ENCODE peak calls at places on chromosomes 6 and 20, in four cellular contexts. P is glutamatergic neuron, I is omental fat pad, O is psoas muscle. V is an unnamed sample.
A peak's percentile ranks its signal among the peaks of the same experiment; 100 is the strongest.

GRCh38 chr20:17061721-17062120 is 165.1 kb upstream of the PCSK2 start:
- DNase-seq in P (no peak), I (no peak), O (no peak), V (no peak)

GRCh38 chr20:44918761-44919160 is 8.9 kb downstream of the PABPC1L start:
- DNase-seq in P (no peak), I (no peak), O (no peak), V (no peak)

GRCh38 chr6:41836022-41836659 is 48.6 kb downstream of the TOMM6 start:
- DNase-seq in P (no peak), I (no peak), O (no peak), V (no peak)

GRCh38 chr6:111207141-111207858 is 120.0 kb downstream of the SLC16A10 start:
- DNase-seq in P (no peak), I (no peak), O (no peak), V (no peak)

GRCh38 chr20:44019638-44020335 is 105.1 kb downstream of the TOX2 start:
- DNase-seq in P (no peak), I (no peak), O (peak; percentile 64), V (no peak)

GRCh38 chr6:45419574-45420082 is 41.9 kb upstream of the SUPT3H start:
- DNase-seq in P (peak; percentile 53), I (no peak), O (peak; percentile 67), V (peak; percentile 39)

GRCh38 chr6:160069050-160069454 is 52.6 kb upstream of the SLC22A1 start:
- DNase-seq in P (no peak), I (no peak), O (no peak), V (peak; percentile 56)

GRCh38 chr6:148509152-148509571 is 166.5 kb downstream of the SASH1 start:
- DNase-seq in P (no peak), I (no peak), O (no peak), V (no peak)

GRCh38 chr6:156013155-156013554 is 557.5 kb upstream of the NOX3 start:
- DNase-seq in P (no peak), I (no peak), O (no peak), V (no peak)

GRCh38 chr6:85494551-85495337 is 44.9 kb downstream of the NT5E start:
- DNase-seq in P (no peak), I (no peak), O (no peak), V (no peak)

GRCh38 chr6:169620171-169621125 is 81.4 kb downstream of the WDR27 start:
- DNase-seq in P (no peak), I (no peak), O (no peak), V (no peak)

GRCh38 chr6:77178821-77179220 is 284.5 kb downstream of the HTR1B start:
- DNase-seq in P (no peak), I (no peak), O (no peak), V (no peak)

GRCh38 chr6:98487612-98488011 is 346.8 kb upstream of the POU3F2 start:
- DNase-seq in P (peak; percentile 64), I (no peak), O (no peak), V (no peak)

GRCh38 chr20:53224851-53225250 is 252.7 kb downstream of the TSHZ2 start:
- DNase-seq in P (no peak), I (no peak), O (no peak), V (no peak)

GRCh38 chr20:61959301-61959700 is 106.4 kb downstream of the TAF4 start:
- DNase-seq in P (no peak), I (no peak), O (no peak), V (no peak)

GRCh38 chr6:47357827-47358226 is 48.1 kb upstream of the TNFRSF21 start:
- DNase-seq in P (no peak), I (no peak), O (no peak), V (no peak)

GRCh38 chr6:28895131-28895812 is 28.5 kb downstream of the TRIM27 start:
- DNase-seq in P (peak; percentile 87), I (peak; percentile 84), O (peak; percentile 93), V (peak; percentile 91)

GRCh38 chr6:28896505-28897392 is 27.0 kb downstream of the TRIM27 start:
- DNase-seq in P (peak; percentile 64), I (no peak), O (peak; percentile 74), V (peak; percentile 63)

GRCh38 chr6:28903686-28904085 is 20.1 kb downstream of the TRIM27 start:
- DNase-seq in P (no peak), I (no peak), O (no peak), V (no peak)

GRCh38 chr6:28900577-28901266 is 23.1 kb downstream of the TRIM27 start:
- DNase-seq in P (no peak), I (no peak), O (no peak), V (no peak)

DNA sequence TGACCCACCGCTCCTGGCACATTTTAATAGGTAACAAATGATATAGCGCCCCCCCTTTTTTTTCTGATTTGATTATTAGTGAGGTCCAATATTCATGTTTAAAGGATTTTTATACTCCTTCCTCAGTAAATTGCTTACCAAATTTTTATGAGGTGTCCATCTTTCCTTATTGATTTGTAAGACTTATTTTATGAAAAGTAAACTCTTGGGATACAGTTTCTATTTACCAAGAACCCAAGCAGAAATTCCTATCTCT is 25.1 kb downstream of the TRIM27 start:
- DNase-seq in P (no peak), I (no peak), O (no peak), V (no peak)
- TF ChIP-seq CTCF in P (no peak), I (no peak), O (no peak), V (no peak)

GRCh38 chr6:24307881-24308280 is 50.0 kb downstream of the DCDC2 start:
- DNase-seq in P (no peak), I (no peak), O (no peak), V (no peak)
- TF ChIP-seq CTCF in P (no peak), I (no peak), O (no peak), V (no peak)

DNA sequence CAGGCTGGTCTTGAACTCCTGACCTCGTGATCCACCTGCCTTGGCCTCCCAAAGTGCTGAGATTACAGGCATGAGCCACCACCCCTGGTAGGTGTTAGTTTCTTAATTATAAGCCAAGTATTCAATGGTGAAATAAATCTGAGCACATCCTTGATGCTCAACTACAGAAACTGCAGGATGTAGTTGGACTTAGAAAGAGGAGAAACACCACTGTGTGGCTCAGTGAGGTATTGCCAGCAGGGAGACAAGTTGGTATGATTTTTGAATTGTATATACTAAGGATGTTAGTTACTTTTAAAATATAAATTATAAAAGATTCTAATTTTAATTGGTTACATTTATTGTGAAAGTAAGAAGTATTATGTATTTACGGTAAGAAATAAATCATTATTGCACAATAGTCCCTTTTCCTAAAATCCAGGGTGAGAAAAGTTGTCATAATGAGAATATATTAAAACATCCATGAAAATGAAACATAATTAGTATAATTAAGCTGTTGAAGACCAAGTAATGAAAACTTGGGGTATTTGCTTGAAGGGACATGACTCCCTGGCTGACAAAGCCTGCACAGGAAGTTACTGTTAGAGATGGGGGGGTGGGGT is 17.6 kb downstream of the SLC18B1 start:
- DNase-seq in P (no peak), I (no peak), O (no peak), V (no peak)
- TF ChIP-seq CTCF in P (no peak), I (no peak), O (no peak), V (no peak)

GRCh38 chr6:42925248-42925857 is 3.9 kb upstream of the CNPY3 start:
- DNase-seq in P (no peak), I (no peak), O (no peak), V (peak; percentile 24)

GRCh38 chr6:42921801-42922200 is 5.9 kb downstream of the PTCRA start:
- DNase-seq in P (no peak), I (no peak), O (no peak), V (no peak)

GRCh38 chr6:42928748-42929087 is 562 bp upstream of the CNPY3 start:
- DNase-seq in P (no peak), I (no peak), O (no peak), V (no peak)

GRCh38 chr6:42929088-42929927 is at the start of gene CNPY3:
- DNase-seq in P (peak; percentile 94), I (peak; percentile 63), O (peak; percentile 97), V (peak; percentile 90)

GRCh38 chr6:42923656-42924055 is 5.6 kb upstream of the CNPY3 start:
- DNase-seq in P (no peak), I (no peak), O (no peak), V (no peak)
- TF ChIP-seq CTCF in P (no peak), I (no peak), O (no peak), V (no peak)

GRCh38 chr6:151807513-151808330 is at the start of gene ESR1:
- DNase-seq in P (peak; percentile 33), I (peak; percentile 24), O (peak; percentile 78), V (no peak)
- TF ChIP-seq CTCF in P (no peak), I (no peak), O (no peak), V (no peak)